ENCODE peak calls at places on chromosomes 3 and 15, in ten cellular contexts. C, L, H, J, X, G, E, S, D and M are unnamed samples.

GRCh38 chr3:41198046-41198445 is 1.3 kb upstream of the CTNNB1 start:
- DNase-seq in X (no peak), C (no peak), G (no peak), L (no peak), S (no peak), E (no peak), J (no peak), D (no peak), H (no peak), M (no peak)

GRCh38 chr3:56917337-56917697 is 115.6 kb upstream of the ARHGEF3 start:
- DNase-seq in G (no peak), L (no peak), D (no peak), S (no peak), C (no peak), J (no peak), X (no peak), E (no peak), H (no peak), M (no peak)

GRCh38 chr3:47016934-47017435 is 37.5 kb downstream of the NBEAL2 start:
- DNase-seq in H (no peak), G (no peak), J (peak; percentile 77), E (no peak), S (no peak), D (peak; percentile 32), C (peak; percentile 88), X (peak; percentile 60), L (peak; percentile 80), M (no peak)

GRCh38 chr15:73988075-73988969 is 3.8 kb downstream of the STOML1 start:
- DNase-seq in L (no peak), D (no peak), G (no peak), S (no peak), C (peak; percentile 19), X (no peak), J (peak; percentile 95), E (no peak), H (no peak), M (no peak)

GRCh38 chr15:66131200-66131599 is 122.3 kb downstream of the MEGF11 start:
- DNase-seq in J (no peak), G (no peak), C (no peak), L (no peak), D (no peak), S (no peak), E (no peak), H (peak; percentile 62), X (no peak), M (peak; percentile 44)

GRCh38 chr15:101428758-101429157 is 60.7 kb downstream of the PCSK6 start:
- DNase-seq in D (no peak), X (no peak), G (no peak), L (no peak), C (no peak), H (peak; percentile 16), S (no peak), E (no peak), J (no peak), M (no peak)

GRCh38 chr15:50113187-50113505 is 5.9 kb downstream of the ATP8B4 start:
- DNase-seq in E (no peak), X (no peak), C (no peak), S (no peak), H (no peak), J (no peak), L (no peak), D (no peak), G (no peak), M (no peak)

GRCh38 chr3:10688126-10688525 is 127.9 kb upstream of the SLC6A11 start:
- DNase-seq in L (no peak), D (no peak), C (no peak), J (no peak), X (no peak), G (no peak), S (no peak), E (no peak), H (no peak), M (no peak)

GRCh38 chr3:131705558-131706051 is 202.8 kb upstream of the MRPL3 start:
- DNase-seq in S (no peak), E (no peak), G (no peak), X (no peak), J (peak; percentile 57), C (peak; percentile 56), L (no peak), D (no peak), H (no peak), M (peak; percentile 90)

GRCh38 chr15:40437754-40438687 is 2.7 kb upstream of the BAHD1 start:
- DNase-seq in L (no peak), G (no peak), J (no peak), H (no peak), C (no peak), E (no peak), X (no peak), D (no peak), S (no peak), M (no peak)

DNA sequence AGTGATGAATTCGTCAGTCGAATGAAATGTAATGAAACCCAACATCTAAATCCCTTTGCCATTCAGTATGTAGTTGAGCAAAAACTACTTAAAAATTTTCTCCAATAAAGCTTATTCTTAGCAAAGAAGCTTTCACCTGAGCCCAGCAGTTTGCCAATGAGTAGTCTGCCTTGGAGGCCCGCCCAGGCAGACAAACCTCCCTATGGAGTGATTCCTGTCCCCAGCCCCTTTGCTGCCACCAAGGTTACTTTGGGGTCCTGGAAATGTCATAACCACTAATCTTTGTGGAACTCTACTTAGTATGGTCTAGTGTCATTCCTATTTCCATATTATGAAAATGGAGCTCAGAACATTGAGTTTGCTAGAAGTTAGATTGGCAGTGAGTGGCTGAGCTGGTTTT is 12.1 kb downstream of the UBAP1L start:
- DNase-seq in E (no peak), H (no peak), J (no peak), L (no peak), C (no peak), X (no peak), D (no peak), G (no peak), S (no peak), M (no peak)
- H3K4me3 ChIP-seq in E (no peak overlapping the region), H (no peak overlapping the region), J (no peak overlapping the region), L (no peak overlapping the region), C (no peak overlapping the region), X (no peak overlapping the region), D (no peak overlapping the region), G (no peak overlapping the region), S (no peak overlapping the region), M (no peak overlapping the region)

DNA sequence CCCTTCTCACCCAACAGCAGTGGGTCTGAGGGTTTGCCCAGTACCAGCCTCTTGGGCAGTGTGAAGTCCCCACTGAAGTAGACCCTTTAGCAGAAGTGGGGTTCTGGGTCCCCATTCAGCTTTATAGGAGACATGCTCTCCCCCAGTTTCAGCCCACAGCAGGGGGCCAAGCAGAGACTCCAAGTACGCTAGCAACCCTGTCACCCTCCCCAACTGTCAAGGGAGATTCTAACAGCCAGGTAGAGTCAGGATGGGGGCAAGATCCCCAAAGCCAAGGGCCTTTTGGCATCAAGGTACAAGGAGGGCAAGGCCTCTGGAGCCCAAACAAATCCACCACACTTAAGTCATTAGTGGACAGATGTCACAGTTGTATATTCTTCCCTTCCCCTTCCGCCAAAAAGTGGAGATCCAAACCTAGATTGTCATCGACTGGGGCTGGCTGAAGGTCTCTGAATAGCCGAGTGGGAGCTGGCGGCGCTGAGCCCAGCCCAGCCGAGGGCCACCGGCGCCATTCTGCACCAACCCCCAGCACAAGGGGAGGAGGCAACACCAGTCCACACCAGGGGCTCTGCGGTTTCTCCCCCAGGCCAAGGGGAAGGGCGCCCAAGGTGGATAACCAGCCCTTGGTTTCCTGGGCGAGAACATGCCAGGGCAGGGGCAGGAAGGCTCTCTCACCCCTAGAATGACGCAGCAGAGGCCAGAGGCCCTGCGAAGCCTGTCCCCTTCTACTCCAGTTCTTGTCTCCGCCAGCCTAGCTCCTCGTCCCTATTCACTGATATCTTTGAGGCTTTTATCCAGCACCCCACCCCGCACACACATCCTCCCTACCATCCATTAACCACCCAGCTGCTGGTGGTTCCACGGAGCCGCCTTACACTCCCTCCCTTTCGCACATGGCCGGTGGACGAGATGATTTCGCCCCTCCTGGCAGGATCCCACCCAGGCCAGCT is 1.5 kb downstream of the RBPMS2 start:
- DNase-seq in H (no peak), L (no peak), C (no peak), J (no peak), D (no peak), E (no peak), G (no peak), S (no peak), X (no peak), M (no peak)
- H3K4me3 ChIP-seq in H (peak overlapping the region; percentile 75), L (no peak overlapping the region), C (no peak overlapping the region), J (no peak overlapping the region), D (no peak overlapping the region), E (peak overlapping the region; percentile 70), G (peak overlapping the region; percentile 58), S (no peak overlapping the region), X (no peak overlapping the region), M (peak overlapping the region; percentile 37)

GRCh38 chr15:85607141-85607806 is 187.5 kb downstream of the KLHL25 start:
- DNase-seq in X (no peak), H (no peak), D (no peak), L (no peak), J (peak; percentile 36), E (no peak), G (no peak), C (peak; percentile 71), S (peak; percentile 27), M (no peak)
- H3K4me3 ChIP-seq in X (no peak overlapping the region), H (no peak overlapping the region), D (no peak overlapping the region), L (no peak overlapping the region), J (no peak overlapping the region), E (no peak overlapping the region), G (no peak overlapping the region), C (no peak overlapping the region), S (no peak overlapping the region), M (no peak overlapping the region)

GRCh38 chr3:24641628-24642027 is 147.0 kb upstream of the THRB start:
- DNase-seq in S (no peak), H (no peak), C (no peak), E (no peak), X (no peak), G (no peak), J (no peak), L (no peak), D (no peak), M (no peak)

GRCh38 chr3:24639640-24640329 is 145.1 kb upstream of the THRB start:
- DNase-seq in D (no peak), X (no peak), G (no peak), J (no peak), S (no peak), E (no peak), C (no peak), H (no peak), L (no peak), M (no peak)

GRCh38 chr3:24639061-24639460 is 144.4 kb upstream of the THRB start:
- DNase-seq in J (no peak), D (no peak), S (no peak), G (no peak), E (no peak), X (no peak), H (no peak), C (no peak), L (no peak), M (no peak)

GRCh38 chr3:24645047-24645446 is 150.4 kb upstream of the THRB start:
- DNase-seq in H (no peak), E (no peak), S (no peak), J (no peak), X (no peak), L (no peak), C (no peak), G (no peak), D (no peak), M (no peak)

DNA sequence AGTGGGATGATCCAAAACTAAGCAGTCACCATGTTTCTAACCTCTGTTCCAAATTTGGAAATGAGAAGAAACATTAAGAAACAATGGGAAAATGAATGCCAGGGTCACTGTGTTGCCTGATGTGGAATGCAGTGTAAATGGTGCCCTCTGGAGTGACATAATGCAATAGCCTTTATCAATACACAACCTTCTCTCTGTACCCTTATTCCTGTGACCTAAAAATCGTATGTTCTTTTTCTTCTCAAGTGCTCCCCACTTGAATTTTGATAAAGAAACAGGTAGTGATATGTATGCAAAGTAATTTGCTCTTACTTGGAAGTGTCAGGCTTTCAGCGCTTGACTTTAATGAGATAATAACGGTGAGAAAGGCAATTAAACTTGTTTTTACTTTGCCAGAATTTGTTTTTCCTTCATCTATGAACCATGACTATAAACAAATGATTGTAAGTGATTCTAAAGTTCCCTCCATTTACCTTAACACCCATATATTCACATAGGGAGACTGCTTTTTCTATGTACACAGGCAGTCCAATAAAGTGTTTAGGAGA is 145.8 kb upstream of the THRB start:
- DNase-seq in C (peak; percentile 18), G (no peak), H (no peak), L (peak; percentile 23), J (peak; percentile 61), D (peak; percentile 2), S (peak; percentile 15), E (no peak), X (no peak), M (no peak)
- H3K4me3 ChIP-seq in C (no peak overlapping the region), G (no peak overlapping the region), H (no peak overlapping the region), L (no peak overlapping the region), J (no peak overlapping the region), D (no peak overlapping the region), S (no peak overlapping the region), E (no peak overlapping the region), X (no peak overlapping the region), M (no peak overlapping the region)